ENCODE peak calls at places on chromosomes 16 and 17, in six cellular contexts. J, E, K, L, U and Z are unnamed samples.

GRCh38 chr17:29177541-29177870 is 2.7 kb downstream of the MYO18A start:
- DNase-seq in L (no peak), U (no peak), E (no peak), J (no peak), K (no peak), Z (peak)

GRCh38 chr17:34305061-34305460 is 14.2 kb upstream of the CCL8 start:
- DNase-seq in L (no peak), J (no peak), E (no peak), U (no peak), K (no peak), Z (no peak)

GRCh38 chr16:78460428-78460827 is 361.0 kb downstream of the WWOX start:
- DNase-seq in U (no peak), J (no peak), E (no peak), K (no peak), L (no peak), Z (no peak)

GRCh38 chr17:17134051-17134951 is 71.8 kb downstream of the PLD6 start:
- DNase-seq in E (no peak), K (no peak), L (no peak), J (no peak), U (no peak), Z (no peak)

GRCh38 chr17:305090-305976 is 47.3 kb downstream of the RPH3AL start:
- DNase-seq in J (no peak), U (no peak), K (peak), E (no peak), L (no peak), Z (peak)

GRCh38 chr17:36486204-36487194 is at the start of gene ZNHIT3:
- DNase-seq in U (peak), K (peak), E (peak), J (peak), L (peak), Z (peak)

GRCh38 chr16:67441907-67442306 is 11.0 kb downstream of the HSD11B2 start:
- DNase-seq in E (no peak), K (peak), J (no peak), U (no peak), L (no peak), Z (no peak)

GRCh38 chr17:59840908-59841666 is 51.7 kb downstream of the TUBD1 start:
- DNase-seq in L (no peak), U (no peak), J (no peak), K (no peak), E (no peak), Z (no peak)

GRCh38 chr16:54305066-54305465 is 18.5 kb upstream of the IRX3 start:
- DNase-seq in U (no peak), J (no peak), E (no peak), L (no peak), K (no peak), Z (no peak)

GRCh38 chr16:19718624-19718965 is 524 bp downstream of the IQCK start:
- DNase-seq in K (no peak), U (no peak), J (no peak), E (no peak), L (no peak), Z (peak)

GRCh38 chr17:51217946-51218345 is 41.9 kb downstream of the MBTD1 start:
- DNase-seq in K (no peak), J (no peak), E (no peak), L (no peak), U (no peak), Z (no peak)

GRCh38 chr17:62966426-62967110 is 533 bp downstream of the TANC2 start:
- DNase-seq in E (peak), J (peak), U (peak), L (no peak), K (no peak), Z (peak)

GRCh38 chr17:42720996-42721583 is 23.8 kb downstream of the EZH1 start:
- DNase-seq in U (no peak), J (peak), L (no peak), E (peak), K (no peak), Z (no peak)

GRCh38 chr17:77865109-77865611 is 93.3 kb upstream of the TNRC6C start:
- DNase-seq in U (no peak), J (no peak), K (peak), E (no peak), L (peak), Z (peak)

GRCh38 chr17:42577140-42577531 is 393 bp downstream of the PSMC3IP start:
- DNase-seq in U (no peak), L (no peak), E (peak), J (no peak), K (peak), Z (no peak)

GRCh38 chr16:11258553-11259287 is 2.7 kb upstream of the SOCS1 start:
- DNase-seq in L (peak), E (no peak), U (peak), K (peak), J (no peak), Z (peak)

GRCh38 chr17:61904094-61904710 is 23.6 kb downstream of the INTS2 start:
- DNase-seq in J (no peak), E (no peak), K (no peak), U (no peak), L (no peak), Z (no peak)

GRCh38 chr16:11669380-11670146 is 1.3 kb downstream of the SNN start:
- DNase-seq in K (peak), L (peak), U (no peak), J (no peak), E (no peak), Z (peak)

GRCh38 chr17:38562215-38562569 is 43.6 kb downstream of the SRCIN1 start:
- DNase-seq in E (no peak), J (no peak), U (no peak), L (no peak), K (no peak), Z (no peak)

GRCh38 chr17:57862990-57863667 is 13.3 kb upstream of the MRPS23 start:
- DNase-seq in E (no peak), K (peak), U (peak), J (no peak), L (no peak), Z (no peak)

DNA sequence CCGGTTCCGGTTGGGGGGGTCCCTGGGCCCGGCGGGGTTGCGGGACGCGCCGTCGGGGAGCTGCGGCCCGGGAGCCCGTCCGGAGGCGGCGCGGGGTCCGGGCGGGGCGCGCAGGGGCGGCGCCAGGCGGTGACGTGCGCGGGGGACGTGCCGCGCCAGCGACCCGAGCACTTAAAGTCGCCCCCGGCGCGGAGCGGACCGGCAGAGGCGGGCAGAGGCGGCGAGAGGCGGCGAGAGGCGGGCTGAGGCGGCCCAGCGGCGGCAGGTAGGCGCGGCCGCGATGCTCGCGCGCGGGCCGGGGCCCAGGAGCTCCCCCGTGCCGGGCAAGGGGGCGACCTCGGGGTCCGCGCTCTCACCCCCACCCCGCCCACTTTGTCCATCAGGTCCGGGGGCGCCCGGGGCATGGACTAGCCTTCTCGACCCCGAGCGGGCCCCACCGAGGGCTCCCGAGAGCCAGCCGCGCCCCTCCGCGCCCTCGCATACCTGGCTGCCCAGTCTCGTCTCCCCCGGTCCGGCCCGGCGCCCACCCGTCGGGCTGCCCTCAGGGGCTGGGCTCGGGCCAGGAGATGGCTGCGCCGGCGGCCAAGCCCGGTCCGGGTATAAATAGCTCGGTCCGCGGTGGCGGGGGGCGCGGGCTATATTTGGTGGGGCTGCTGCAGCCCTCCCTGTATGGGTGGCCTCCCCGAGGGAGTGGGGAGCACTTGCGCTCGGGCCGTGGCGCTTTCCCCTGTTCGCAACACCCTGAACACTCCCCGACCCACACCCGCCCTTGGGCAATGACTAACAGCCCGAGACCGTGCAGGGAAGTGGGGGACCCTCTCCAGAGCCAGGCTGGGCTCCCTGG is at the start of gene SLC16A3:
- DNase-seq in E (no peak), L (no peak), K (peak), U (peak), J (no peak), Z (peak)
- H3K27ac ChIP-seq in E (no peak), L (peak), K (peak), U (peak), J (peak), Z (peak)

GRCh38 chr16:49986351-49987124 is 38.5 kb upstream of the CNEP1R1 start:
- DNase-seq in L (no peak), U (no peak), E (no peak), K (no peak), J (no peak), Z (no peak)
- H3K4me3 ChIP-seq in L (peak), U (peak), E (no peak), K (no peak), J (peak), Z (no peak)

DNA sequence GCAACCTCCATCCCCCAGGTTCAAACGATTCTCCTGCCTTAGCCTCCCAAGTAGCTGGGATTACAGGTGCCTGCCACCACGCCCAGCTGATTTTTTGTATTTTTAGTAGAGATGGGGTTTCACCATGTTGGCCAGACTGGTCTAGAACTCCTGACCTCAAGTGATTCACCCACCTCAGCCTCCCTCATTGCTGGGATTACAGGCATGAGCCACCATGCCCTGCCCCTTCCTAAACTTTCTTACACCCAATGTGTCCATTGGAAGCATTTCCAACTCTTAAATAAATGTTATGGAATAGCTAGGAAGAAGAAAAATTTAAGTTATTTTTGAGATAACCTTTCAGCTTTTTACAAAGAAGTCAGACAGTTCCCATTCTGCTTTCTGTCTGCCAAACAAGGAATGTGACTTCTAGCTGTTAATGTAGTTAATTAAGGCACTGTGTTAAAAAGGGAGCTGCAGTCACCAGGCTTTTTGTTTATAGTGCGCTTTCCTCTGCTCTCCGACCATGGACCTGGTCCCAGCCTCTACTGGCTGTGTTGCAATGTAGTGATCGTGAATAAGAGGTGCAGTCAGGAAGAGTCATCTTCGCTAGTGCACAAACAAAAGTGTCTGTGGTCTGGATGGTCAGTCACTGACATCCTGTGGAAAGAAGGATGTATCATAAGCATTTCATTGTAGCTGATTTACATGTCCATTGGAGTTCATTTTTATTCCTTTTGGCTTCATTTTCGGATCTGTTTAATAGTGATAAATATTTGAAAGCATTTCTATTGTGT is 39.7 kb downstream of the USP10 start:
- DNase-seq in L (no peak), U (no peak), J (no peak), K (no peak), E (no peak), Z (no peak)
- H3K27ac ChIP-seq in L (no peak), U (no peak), J (no peak), K (no peak), E (no peak), Z (no peak)

GRCh38 chr16:65336169-65336568 is 214.3 kb upstream of the CDH11 start:
- DNase-seq in K (no peak), J (no peak), U (no peak), L (no peak), E (no peak), Z (no peak)
- H3K4me3 ChIP-seq in K (no peak), J (no peak), U (no peak), L (no peak), E (no peak), Z (no peak)

DNA sequence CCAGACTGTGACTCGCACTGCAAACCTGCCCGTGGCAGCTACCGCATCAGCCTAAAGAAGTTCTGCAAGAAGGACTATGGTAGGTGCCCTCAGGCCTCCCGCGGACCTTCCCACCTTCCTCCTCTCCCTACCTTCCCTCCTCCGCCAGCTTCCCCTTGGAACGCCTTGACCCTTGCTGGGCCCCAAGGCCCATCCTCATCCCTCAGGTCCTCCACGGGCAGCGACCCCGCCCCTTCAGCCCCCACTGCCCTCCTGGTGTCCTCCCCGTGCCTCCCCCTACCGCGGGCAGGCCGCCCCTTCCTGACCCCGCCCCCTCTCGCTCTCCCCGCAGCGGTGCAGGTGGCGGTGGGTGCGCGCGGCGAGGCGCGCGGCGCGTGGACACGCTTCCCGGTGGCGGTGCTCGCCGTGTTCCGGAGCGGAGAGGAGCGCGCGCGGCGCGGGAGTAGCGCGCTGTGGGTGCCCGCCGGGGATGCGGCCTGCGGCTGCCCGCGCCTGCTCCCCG is 1.5 kb upstream of the TBC1D24 start:
- DNase-seq in K (no peak), U (no peak), E (no peak), J (no peak), L (no peak), Z (peak)
- H3K27ac ChIP-seq in K (no peak), U (no peak), E (no peak), J (no peak), L (no peak), Z (no peak)

GRCh38 chr17:7435676-7436555 is 681 bp downstream of the TMEM102 start:
- DNase-seq in E (peak), K (peak), L (no peak), U (no peak), J (peak), Z (no peak)
- H3K4me3 ChIP-seq in E (peak), K (peak), L (peak), U (peak), J (peak), Z (peak)

GRCh38 chr16:81715358-81716196 is 63.5 kb upstream of the PLCG2 start:
- DNase-seq in K (no peak), L (no peak), E (no peak), J (no peak), U (no peak), Z (peak)

GRCh38 chr16:81719993-81720392 is 59.1 kb upstream of the PLCG2 start:
- DNase-seq in U (no peak), E (no peak), K (no peak), J (no peak), L (no peak), Z (no peak)

GRCh38 chr16:81716478-81717210 is 62.4 kb upstream of the PLCG2 start:
- DNase-seq in K (no peak), J (no peak), E (no peak), U (no peak), L (no peak), Z (no peak)

GRCh38 chr16:81718637-81719036 is 60.5 kb upstream of the PLCG2 start:
- DNase-seq in E (no peak), L (no peak), K (no peak), U (no peak), J (no peak), Z (no peak)

GRCh38 chr16:81717662-81718189 is 61.4 kb upstream of the PLCG2 start:
- DNase-seq in K (no peak), U (no peak), E (no peak), L (no peak), J (no peak), Z (no peak)
- H3K27ac ChIP-seq in K (no peak), U (no peak), E (no peak), L (no peak), J (no peak), Z (no peak)

GRCh38 chr16:1310832-1311200 is 1.4 kb downstream of the UBE2I start:
- DNase-seq in J (no peak), E (no peak), K (no peak), L (no peak), U (no peak), Z (no peak)

GRCh38 chr16:1312903-1313302 is 3.5 kb downstream of the UBE2I start:
- DNase-seq in E (no peak), K (no peak), L (no peak), U (no peak), J (no peak), Z (no peak)

GRCh38 chr16:1312459-1312801 is 3.0 kb downstream of the UBE2I start:
- DNase-seq in L (no peak), J (no peak), K (no peak), U (no peak), E (no peak), Z (no peak)

GRCh38 chr16:1311212-1311737 is 1.8 kb downstream of the UBE2I start:
- DNase-seq in J (no peak), K (no peak), U (no peak), E (no peak), L (no peak), Z (no peak)

GRCh38 chr16:1311738-1312458 is 2.5 kb downstream of the UBE2I start:
- DNase-seq in U (no peak), E (no peak), L (no peak), K (peak), J (no peak), Z (peak)
- H3K4me3 ChIP-seq in U (peak), E (peak), L (no peak), K (peak), J (peak), Z (peak)